ENCODE peak calls at places on chromosomes 5 and 9, in five cellular contexts. Q is A549; Y is AG04450; R is mesothelial cell of epicardium; P is stimulated activated CD4-positive, alpha-beta T cell treated with anti-CD3 and anti-CD28 coated beads, Interleukin-4, amount 100 ng/mL, for 4 hours. S is an unnamed sample.

GRCh38 chr5:27241564-27242257 is 203.3 kb upstream of the CDH9 start:
- DNase-seq in Y (peak), R (no peak), Q (no peak), P (no peak), S (peak)

GRCh38 chr5:158640581-158640980 is 459.1 kb downstream of the EBF1 start:
- DNase-seq in R (no peak), Q (no peak), P (no peak), Y (no peak), S (peak)

GRCh38 chr5:124812771-124813358 is 66.4 kb upstream of the ZNF608 start:
- DNase-seq in Y (no peak), Q (no peak), P (no peak), R (no peak), S (no peak)

GRCh38 chr5:2614571-2614970 is 136.9 kb downstream of the IRX2 start:
- DNase-seq in P (no peak), Y (no peak), R (no peak), Q (no peak), S (no peak)

GRCh38 chr9:133521122-133522072 is 3.4 kb downstream of the MYMK start:
- DNase-seq in Q (no peak), R (no peak), P (no peak), Y (no peak), S (no peak)

GRCh38 chr9:3912260-3912659 is 386.5 kb upstream of the RFX3 start:
- DNase-seq in Y (no peak), P (no peak), R (no peak), Q (no peak), S (no peak)

GRCh38 chr5:1762878-1763547 is 36.6 kb downstream of the MRPL36 start:
- DNase-seq in Y (no peak), R (peak), P (no peak), Q (no peak), S (no peak)

GRCh38 chr5:143002459-143003327 is 232.5 kb downstream of the ARHGAP26 start:
- DNase-seq in Y (no peak), P (peak), Q (peak), R (no peak), S (peak)

GRCh38 chr9:114069476-114070187 is 8.5 kb downstream of the AMBP start:
- DNase-seq in P (no peak), Q (no peak), Y (no peak), R (no peak), S (no peak)

GRCh38 chr5:108220834-108221233 is 161.1 kb downstream of the FBXL17 start:
- DNase-seq in Y (no peak), Q (no peak), P (no peak), R (no peak), S (no peak)

GRCh38 chr5:142492781-142493281 is 168.0 kb upstream of the SPRY4 start:
- DNase-seq in R (no peak), Y (no peak), P (no peak), Q (no peak), S (no peak)

GRCh38 chr9:127575875-127576778 is 36.0 kb upstream of the STXBP1 start:
- DNase-seq in P (no peak), Y (no peak), R (no peak), Q (no peak), S (no peak)

GRCh38 chr9:115687356-115687755 is 466.2 kb upstream of the PAPPA start:
- DNase-seq in P (no peak), R (no peak), Y (no peak), Q (no peak), S (no peak)

GRCh38 chr9:71036501-71036900 is 84.9 kb downstream of the TRPM3 start:
- DNase-seq in Q (no peak), Y (no peak), R (no peak), P (no peak), S (peak)

GRCh38 chr5:1214936-1215220 is 10.3 kb upstream of the SLC6A18 start:
- DNase-seq in P (no peak), Y (no peak), Q (no peak), R (no peak), S (no peak)

GRCh38 chr9:96494215-96494800 is 44.3 kb downstream of the HABP4 start:
- DNase-seq in Y (no peak), R (no peak), P (no peak), Q (no peak), S (no peak)

GRCh38 chr9:82680179-82680935 is 382.6 kb downstream of the RASEF start:
- DNase-seq in Y (no peak), R (no peak), Q (no peak), P (no peak), S (no peak)

GRCh38 chr5:109452661-109453060 is 42.9 kb upstream of the PJA2 start:
- DNase-seq in Y (no peak), P (no peak), Q (no peak), R (no peak), S (no peak)

GRCh38 chr5:89105836-89106235 is 222.9 kb upstream of the MEF2C start:
- DNase-seq in R (no peak), P (no peak), Q (no peak), Y (no peak), S (no peak)